ENCODE peak calls at places on chromosome 16, in seven cellular contexts. F, X, O, Y, H, V and B are unnamed samples.
A peak's percentile ranks its signal among the peaks of the same experiment; 100 is the strongest.

GRCh38 chr16:66270333-66270927 is 96.1 kb upstream of the CDH5 start:
- DNase-seq in F (peak; percentile 85), X (peak; percentile 48), O (peak; percentile 71), Y (peak; percentile 90), H (peak; percentile 77), V (peak; percentile 54), B (peak; percentile 53)

GRCh38 chr16:4692460-4693295 is 684 bp upstream of the NUDT16L1 start:
- DNase-seq in F (no peak), X (no peak), O (no peak), Y (peak; percentile 7), H (peak; percentile 63), V (peak; percentile 47), B (no peak)

GRCh38 chr16:76346210-76346609 is 69.0 kb downstream of the CNTNAP4 start:
- DNase-seq in F (no peak), X (no peak), O (no peak), Y (no peak), H (no peak), V (no peak), B (no peak)

GRCh38 chr16:79593754-79594153 is 6.8 kb downstream of the MAF start:
- DNase-seq in F (no peak), X (no peak), O (no peak), Y (no peak), H (no peak), V (no peak), B (no peak)

GRCh38 chr16:8641671-8642070 is 20.2 kb downstream of the METTL22 start:
- DNase-seq in F (no peak), X (no peak), O (no peak), Y (no peak), H (no peak), V (no peak), B (no peak)

GRCh38 chr16:81443688-81444447 is 740 bp upstream of the CMIP start:
- DNase-seq in F (no peak), X (no peak), O (peak; percentile 40), Y (no peak), H (peak; percentile 76), V (peak; percentile 56), B (peak; percentile 52)

GRCh38 chr16:49839462-49839825 is 16.5 kb downstream of the ZNF423 start:
- DNase-seq in F (no peak), X (no peak), O (no peak), Y (no peak), H (no peak), V (no peak), B (no peak)

GRCh38 chr16:17227278-17227677 is 243.5 kb downstream of the XYLT1 start:
- DNase-seq in F (no peak), X (no peak), O (no peak), Y (no peak), H (no peak), V (no peak), B (no peak)

GRCh38 chr16:54177052-54177856 is 109.3 kb downstream of the IRX3 start:
- DNase-seq in F (peak; percentile 21), X (no peak), O (no peak), Y (no peak), H (no peak), V (no peak), B (no peak)

GRCh38 chr16:67663151-67663876 is 2.6 kb downstream of the PARD6A start:
- DNase-seq in F (peak; percentile 68), X (no peak), O (no peak), Y (peak; percentile 25), H (peak; percentile 64), V (no peak), B (no peak)

GRCh38 chr16:82456683-82457082 is 170.1 kb upstream of the CDH13 start:
- DNase-seq in F (peak; percentile 26), X (peak; percentile 26), O (peak; percentile 20), Y (peak; percentile 65), H (peak; percentile 75), V (no peak), B (peak; percentile 16)

GRCh38 chr16:77531741-77532140 is 96.9 kb upstream of the ADAMTS18 start:
- DNase-seq in F (no peak), X (no peak), O (no peak), Y (peak; percentile 27), H (no peak), V (no peak), B (no peak)

GRCh38 chr16:23016372-23016771 is 132.9 kb downstream of the USP31 start:
- DNase-seq in F (no peak), X (no peak), O (no peak), Y (no peak), H (no peak), V (no peak), B (no peak)

GRCh38 chr16:17294856-17295255 is 175.9 kb downstream of the XYLT1 start:
- DNase-seq in F (no peak), X (no peak), O (no peak), Y (no peak), H (no peak), V (no peak), B (no peak)

GRCh38 chr16:67115649-67116048 is 5.9 kb downstream of the PHAF1 start:
- DNase-seq in F (no peak), X (no peak), O (no peak), Y (peak; percentile 44), H (peak; percentile 54), V (no peak), B (no peak)

GRCh38 chr16:85384831-85385462 is 228.2 kb upstream of the GSE1 start:
- DNase-seq in F (peak; percentile 9), X (no peak), O (peak; percentile 6), Y (no peak), H (no peak), V (no peak), B (no peak)

GRCh38 chr16:12837756-12838155 is 34.1 kb upstream of the CPPED1 start:
- DNase-seq in F (no peak), X (no peak), O (no peak), Y (no peak), H (no peak), V (no peak), B (no peak)
- H3K27me3 ChIP-seq in F (no peaks in the 10 kb centered on the region), X (no peaks in the 10 kb centered on the region), O (peaks cover 38% of the 10 kb centered on the region), Y (no peaks in the 10 kb centered on the region), H (no peaks in the 10 kb centered on the region), V (peaks cover 4% of the 10 kb centered on the region), B (no peaks in the 10 kb centered on the region)

GRCh38 chr16:84312783-84313382 is 18.2 kb downstream of the WFDC1 start:
- DNase-seq in F (no peak), X (no peak), O (no peak), Y (no peak), H (no peak), V (no peak), B (no peak)
- H3K27me3 ChIP-seq in F (peaks cover 31% of the 10 kb centered on the region), X (peaks cover 23% of the 10 kb centered on the region), O (peaks cover 63% of the 10 kb centered on the region), Y (peaks cover 49% of the 10 kb centered on the region), H (no peaks in the 10 kb centered on the region), V (peaks cover 6% of the 10 kb centered on the region), B (no peaks in the 10 kb centered on the region)

DNA sequence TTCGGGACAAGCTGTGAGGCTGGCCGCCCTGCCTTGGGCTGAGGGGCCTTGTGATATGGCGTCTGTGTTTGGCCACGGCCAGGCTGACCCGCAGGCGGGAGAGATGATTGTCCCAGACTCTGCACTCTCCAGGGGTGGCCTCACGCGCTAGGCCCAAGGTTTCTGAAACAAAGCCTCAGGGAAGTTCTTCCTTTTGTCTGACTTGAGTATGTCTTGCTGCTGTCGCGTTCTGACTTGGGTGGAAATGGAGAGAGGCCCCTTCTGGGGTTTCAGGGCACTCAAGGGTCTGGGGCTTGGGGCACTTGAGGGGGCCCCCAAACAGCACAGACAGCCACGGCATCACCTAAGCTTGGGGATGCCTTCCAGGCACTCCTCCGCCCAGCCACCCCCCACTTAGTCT is 3.8 kb upstream of the METRN start:
- DNase-seq in F (no peak), X (no peak), O (no peak), Y (no peak), H (no peak), V (no peak), B (no peak)
- H3K27me3 ChIP-seq in F (no peaks in the 10 kb centered on the region), X (peaks cover 42% of the 10 kb centered on the region), O (peaks cover 55% of the 10 kb centered on the region), Y (peaks cover 33% of the 10 kb centered on the region), H (peaks cover 72% of the 10 kb centered on the region), V (peaks cover 40% of the 10 kb centered on the region), B (peaks cover 20% of the 10 kb centered on the region)

GRCh38 chr16:1153480-1154160 is 714 bp downstream of the CACNA1H start:
- DNase-seq in F (peak; percentile 40), X (no peak), O (no peak), Y (no peak), H (no peak), V (no peak), B (no peak)
- H3K27me3 ChIP-seq in F (peaks cover 4% of the 10 kb centered on the region), X (peaks cover 53% of the 10 kb centered on the region), O (peaks cover 94% of the 10 kb centered on the region), Y (no peaks in the 10 kb centered on the region), H (peaks cover 23% of the 10 kb centered on the region), V (peaks cover 10% of the 10 kb centered on the region), B (no peaks in the 10 kb centered on the region)

GRCh38 chr16:73568769-73569168 is 520.8 kb upstream of the ZFHX3 start:
- DNase-seq in F (peak; percentile 36), X (no peak), O (no peak), Y (no peak), H (no peak), V (no peak), B (no peak)

GRCh38 chr16:73565925-73566324 is 518.0 kb upstream of the ZFHX3 start:
- DNase-seq in F (no peak), X (no peak), O (no peak), Y (no peak), H (no peak), V (no peak), B (no peak)

GRCh38 chr16:73565263-73565662 is 517.3 kb upstream of the ZFHX3 start:
- DNase-seq in F (no peak), X (no peak), O (no peak), Y (no peak), H (no peak), V (no peak), B (no peak)

GRCh38 chr16:73572135-73572534 is 524.2 kb upstream of the ZFHX3 start:
- DNase-seq in F (peak; percentile 57), X (peak; percentile 75), O (peak; percentile 48), Y (no peak), H (no peak), V (no peak), B (no peak)

DNA sequence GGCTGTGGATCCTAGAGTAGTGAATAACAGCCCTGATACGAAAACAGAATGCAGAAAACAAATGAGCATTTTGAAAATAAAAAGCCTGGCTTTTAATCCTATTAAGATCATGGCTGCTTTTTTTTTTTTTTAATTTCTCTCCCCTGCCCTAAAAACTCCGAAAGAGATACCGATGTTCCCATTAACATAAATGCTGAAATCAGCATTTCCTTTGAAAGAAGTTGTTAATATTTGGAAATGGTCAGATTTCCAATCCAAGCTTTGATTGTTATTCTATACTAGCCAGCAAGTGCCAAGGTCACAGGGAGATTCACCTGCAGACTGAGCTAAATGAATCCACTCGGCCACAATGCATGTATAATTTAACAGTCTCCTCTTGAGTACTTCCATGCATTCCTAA is 521.3 kb upstream of the ZFHX3 start:
- DNase-seq in F (no peak), X (no peak), O (no peak), Y (no peak), H (no peak), V (no peak), B (no peak)
- H3K27me3 ChIP-seq in F (no peaks in the 10 kb centered on the region), X (peaks cover 14% of the 10 kb centered on the region), O (peaks cover 31% of the 10 kb centered on the region), Y (no peaks in the 10 kb centered on the region), H (no peaks in the 10 kb centered on the region), V (no peaks in the 10 kb centered on the region), B (no peaks in the 10 kb centered on the region)

DNA sequence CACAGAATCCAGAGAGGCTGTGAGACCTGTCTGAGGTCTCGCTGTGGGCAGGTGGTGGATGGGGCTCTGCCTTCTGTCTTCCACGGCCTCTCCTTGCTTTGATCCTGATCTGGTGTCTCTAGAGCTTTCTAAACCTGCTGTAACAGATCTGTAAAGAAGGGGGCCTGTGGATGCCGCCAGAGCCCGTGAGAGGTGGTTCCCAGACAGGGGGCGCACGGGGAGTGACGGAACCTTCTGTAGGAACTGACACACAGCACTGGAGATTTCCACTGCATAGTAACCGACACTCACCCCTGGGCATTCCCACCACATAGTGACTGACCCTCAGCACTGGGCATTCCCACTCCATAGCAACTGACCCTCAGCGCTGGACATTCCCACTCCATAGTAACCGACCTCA is 16.0 kb downstream of the CBFA2T3 start:
- DNase-seq in F (no peak), X (no peak), O (no peak), Y (no peak), H (no peak), V (no peak), B (no peak)
- H3K27me3 ChIP-seq in F (peaks cover 80% of the 10 kb centered on the region), X (peaks cover 12% of the 10 kb centered on the region), O (peaks cover 72% of the 10 kb centered on the region), Y (no peaks in the 10 kb centered on the region), H (peaks cover 59% of the 10 kb centered on the region), V (no peaks in the 10 kb centered on the region), B (no peaks in the 10 kb centered on the region)